ENCODE peak calls at places on chromosomes 2 and 18, in four cellular contexts. R is adipocyte; W is aorta; L is CD4-positive, alpha-beta memory T cell. V is an unnamed sample.
A peak's percentile ranks its signal among the peaks of the same experiment; 100 is the strongest.

GRCh38 chr18:35131387-35132283 is 90.4 kb downstream of the MAPRE2 start:
- DNase-seq in R (no peak), W (no peak), L (no peak), V (no peak)

GRCh38 chr2:146997488-146997887 is 847.3 kb upstream of the ACVR2A start:
- DNase-seq in R (no peak), W (no peak), L (no peak), V (peak; percentile 93)

GRCh38 chr18:2050702-2051201 is 520.6 kb downstream of the METTL4 start:
- DNase-seq in R (no peak), W (no peak), L (no peak), V (no peak)

GRCh38 chr2:126781806-126782205 is 116.9 kb upstream of the TEX51 start:
- DNase-seq in R (no peak), W (no peak), L (no peak), V (no peak)

GRCh38 chr2:29293830-29294438 is 178.7 kb downstream of the CLIP4 start:
- DNase-seq in R (peak; percentile 51), W (no peak), L (no peak), V (no peak)

GRCh38 chr2:188416367-188416766 is 124.7 kb downstream of the GULP1 start:
- DNase-seq in R (no peak), W (no peak), L (no peak), V (no peak)

GRCh38 chr18:6624271-6624670 is 105.2 kb upstream of the ARHGAP28 start:
- DNase-seq in R (peak; percentile 49), W (no peak), L (no peak), V (no peak)

GRCh38 chr2:241350878-241351639 is 5.0 kb upstream of the FARP2 start:
- DNase-seq in R (no peak), W (no peak), L (no peak), V (no peak)

GRCh38 chr2:128469203-128469602 is 150.5 kb upstream of the HS6ST1 start:
- DNase-seq in R (no peak), W (no peak), L (no peak), V (no peak)

GRCh38 chr18:37270046-37270665 is 295.4 kb downstream of the CELF4 start:
- DNase-seq in R (peak; percentile 82), W (no peak), L (peak; percentile 6), V (peak; percentile 25)

GRCh38 chr18:37964885-37965571 is 399.4 kb upstream of the CELF4 start:
- DNase-seq in R (no peak), W (no peak), L (no peak), V (no peak)

GRCh38 chr2:143128681-143129580 is at the start of gene ARHGAP15:
- DNase-seq in R (no peak), W (no peak), L (peak; percentile 88), V (no peak)

GRCh38 chr2:197934262-197934925 is 130.0 kb downstream of the PLCL1 start:
- DNase-seq in R (no peak), W (no peak), L (peak; percentile 57), V (no peak)

GRCh38 chr2:226376516-226377180 is 423.0 kb downstream of the IRS1 start:
- DNase-seq in R (peak; percentile 31), W (no peak), L (no peak), V (no peak)

GRCh38 chr18:67269206-67269605 is 247.3 kb downstream of the DSEL start:
- DNase-seq in R (no peak), W (no peak), L (no peak), V (no peak)

GRCh38 chr2:61426267-61426897 is 44.5 kb downstream of the USP34 start:
- DNase-seq in R (no peak), W (no peak), L (peak; percentile 75), V (peak; percentile 61)

GRCh38 chr18:48893559-48894265 is 57.1 kb downstream of the SMAD7 start:
- DNase-seq in R (no peak), W (peak; percentile 65), L (no peak), V (no peak)

GRCh38 chr18:76494541-76495403 is at the start of gene ZNF516:
- DNase-seq in R (peak; percentile 75), W (peak; percentile 79), L (peak; percentile 22), V (peak; percentile 71)

GRCh38 chr2:216596986-216597509 is 36.2 kb upstream of the IGFBP2 start:
- DNase-seq in R (peak; percentile 33), W (no peak), L (no peak), V (no peak)

GRCh38 chr18:63291278-63291677 is 28.3 kb downstream of the BCL2 start:
- DNase-seq in R (no peak), W (no peak), L (no peak), V (no peak)

GRCh38 chr2:104902317-104902716 is 48.4 kb downstream of the POU3F3 start:
- DNase-seq in R (no peak), W (no peak), L (no peak), V (no peak)

GRCh38 chr18:39494211-39494896 is 1928.8 kb upstream of the CELF4 start:
- DNase-seq in R (no peak), W (no peak), L (no peak), V (no peak)

GRCh38 chr2:217943379-217944321 is 59.1 kb downstream of the TNS1 start:
- DNase-seq in R (peak; percentile 75), W (peak; percentile 94), L (no peak), V (peak; percentile 67)

GRCh38 chr2:10282621-10283105 is 20.0 kb upstream of the HPCAL1 start:
- DNase-seq in R (no peak), W (peak; percentile 56), L (no peak), V (no peak)

GRCh38 chr2:206086683-206087350 is 843 bp upstream of the INO80D start:
- DNase-seq in R (peak; percentile 43), W (no peak), L (no peak), V (peak; percentile 49)

GRCh38 chr2:29519996-29520395 is 401.4 kb downstream of the ALK start:
- DNase-seq in R (peak; percentile 50), W (no peak), L (no peak), V (no peak)

GRCh38 chr18:55404811-55405654 is 183.0 kb downstream of the TCF4 start:
- DNase-seq in R (peak; percentile 65), W (no peak), L (no peak), V (no peak)

GRCh38 chr2:32272279-32272678 is 5.4 kb upstream of the YIPF4 start:
- DNase-seq in R (no peak), W (no peak), L (no peak), V (no peak)

GRCh38 chr2:136247204-136247990 is 129.4 kb upstream of the CXCR4 start:
- DNase-seq in R (no peak), W (peak; percentile 78), L (no peak), V (no peak)

GRCh38 chr18:3055861-3056260 is 42.9 kb upstream of the LPIN2 start:
- DNase-seq in R (no peak), W (no peak), L (no peak), V (no peak)

DNA sequence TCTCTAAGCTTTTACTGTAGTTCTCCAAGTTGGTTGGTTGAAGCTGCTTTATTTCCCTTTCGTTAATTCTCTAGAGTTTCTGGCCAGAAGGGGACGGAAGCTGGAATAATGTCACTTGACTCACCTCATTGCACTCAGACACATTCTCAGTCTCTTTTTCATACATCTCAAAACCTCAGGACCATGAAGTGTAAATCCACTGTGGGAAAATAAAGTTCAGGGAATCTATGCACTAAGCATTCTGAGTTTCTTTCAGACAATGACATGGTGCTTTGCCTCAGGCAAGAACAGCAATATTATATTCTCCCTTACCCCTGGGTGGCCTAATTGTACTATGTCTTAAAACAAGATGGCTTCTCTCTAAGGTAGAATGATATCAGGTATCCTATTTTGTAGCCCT is 167.8 kb downstream of the PRPF40A start:
- DNase-seq in R (no peak), W (no peak), L (no peak), V (no peak)
- H3K4me1 ChIP-seq in R (peaks cover 3% of the 10 kb centered on the region), W (peaks cover 7% of the 10 kb centered on the region), L (no peaks in the 10 kb centered on the region), V (no peaks in the 10 kb centered on the region)

GRCh38 chr18:13266208-13267100 is 47.9 kb downstream of the LDLRAD4 start:
- DNase-seq in R (no peak), W (peak; percentile 88), L (peak; percentile 48), V (no peak)
- H3K4me3 ChIP-seq in R (peak overlapping the region; percentile 1), W (no peak overlapping the region), L (peak overlapping the region; percentile 6), V (no peak overlapping the region)

DNA sequence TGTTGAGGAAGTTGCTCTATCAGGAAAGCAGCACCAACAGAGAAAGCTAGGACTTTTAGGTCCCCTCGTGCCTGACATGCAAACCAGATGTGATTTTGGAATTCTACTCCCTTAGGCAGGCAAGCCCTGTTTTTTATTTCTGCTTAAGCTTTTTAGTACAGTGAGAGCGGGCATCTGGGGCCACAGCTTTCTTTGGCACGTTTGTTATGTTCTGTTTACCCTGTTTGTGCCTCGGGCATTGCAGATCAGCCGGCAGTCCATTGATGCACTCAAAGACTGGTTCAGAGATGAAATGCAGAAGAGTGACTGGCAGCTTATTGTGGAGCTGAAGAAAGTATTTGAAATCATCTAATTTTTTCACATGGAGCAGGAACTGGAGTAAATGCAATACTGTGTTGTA is 61.9 kb downstream of the EIF5B start:
- DNase-seq in R (peak; percentile 82), W (no peak), L (no peak), V (no peak)
- H3K9me3 ChIP-seq in R (no peaks in the 10 kb centered on the region), W (no peaks in the 10 kb centered on the region), L (no peaks in the 10 kb centered on the region), V (no peaks in the 10 kb centered on the region)

GRCh38 chr2:134258684-134259408 is 5.0 kb downstream of the MGAT5 start:
- DNase-seq in R (no peak), W (no peak), L (peak; percentile 78), V (no peak)

GRCh38 chr2:134259571-134259970 is 5.7 kb downstream of the MGAT5 start:
- DNase-seq in R (no peak), W (no peak), L (no peak), V (no peak)

GRCh38 chr2:134257965-134258683 is 4.3 kb downstream of the MGAT5 start:
- DNase-seq in R (no peak), W (no peak), L (no peak), V (no peak)

GRCh38 chr2:134256961-134257360 is 3.1 kb downstream of the MGAT5 start:
- DNase-seq in R (no peak), W (no peak), L (peak; percentile 39), V (no peak)

DNA sequence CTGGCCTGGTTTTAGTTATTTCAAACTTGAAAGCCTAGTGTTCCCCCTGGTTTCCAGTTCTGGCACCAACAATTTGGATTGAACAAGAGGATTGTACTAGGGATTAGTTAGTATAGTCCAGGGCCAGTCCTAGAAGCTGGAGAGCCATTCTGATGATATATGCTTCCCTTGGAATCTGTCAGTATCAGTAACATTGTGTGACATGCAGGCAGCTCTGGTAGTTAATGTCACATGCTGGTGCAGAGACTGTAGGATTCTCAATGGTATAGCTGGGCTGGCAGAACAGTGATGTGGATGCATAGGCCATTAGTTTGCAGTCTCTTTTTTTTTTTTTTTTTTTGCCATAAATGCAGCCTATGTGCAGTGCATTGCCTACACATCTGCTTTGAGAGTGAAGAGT is 3.6 kb downstream of the MGAT5 start:
- DNase-seq in R (no peak), W (no peak), L (no peak), V (no peak)
- H3K4me1 ChIP-seq in R (peaks cover 33% of the 10 kb centered on the region), W (peaks cover 14% of the 10 kb centered on the region), L (peaks cover 90% of the 10 kb centered on the region), V (no peaks in the 10 kb centered on the region)